ENCODE peak calls at places on chromosomes 13 and 19, in seven cellular contexts. H is AG09309; X is neural progenitor cell; C is NAMALWA; W is T1000; J is activated naive CD4-positive, alpha-beta T cell; N is ovary. B is an unnamed sample.

GRCh38 chr13:108957369-108958012 is 328.1 kb downstream of the MYO16 start:
- DNase-seq in C (no peak), N (no peak), J (no peak), H (peak; percentile 64), X (peak; percentile 8), W (peak; percentile 44), B (peak; percentile 80)

GRCh38 chr19:23882493-23882892 is 32.2 kb upstream of the ZNF726 start:
- DNase-seq in H (no peak), N (no peak), W (no peak), J (no peak), X (no peak), C (peak; percentile 20), B (no peak)

GRCh38 chr19:48553676-48554384 is 1.9 kb downstream of the SULT2B1 start:
- DNase-seq in J (no peak), X (peak; percentile 48), W (peak; percentile 89), C (no peak), N (no peak), H (no peak), B (peak; percentile 82)

GRCh38 chr13:84528408-84529055 is 646.3 kb upstream of the SLITRK1 start:
- DNase-seq in N (no peak), C (no peak), H (no peak), J (no peak), W (no peak), X (no peak), B (no peak)

GRCh38 chr13:33052446-33052845 is 36.2 kb downstream of the KL start:
- DNase-seq in H (no peak), J (no peak), N (no peak), W (no peak), X (no peak), C (no peak), B (no peak)

GRCh38 chr13:89955773-89956172 is 1391.7 kb upstream of the MIR17HG start:
- DNase-seq in J (no peak), N (no peak), H (no peak), X (no peak), W (no peak), C (no peak), B (no peak)

GRCh38 chr13:113452942-113453901 is at the start of gene ADPRHL1:
- DNase-seq in C (no peak), X (no peak), H (no peak), N (no peak), J (no peak), W (no peak), B (no peak)

GRCh38 chr19:7607874-7608560 is 12.4 kb downstream of the CAMSAP3 start:
- DNase-seq in H (no peak), W (no peak), X (no peak), C (no peak), N (no peak), J (no peak), B (peak; percentile 47)

GRCh38 chr13:20814224-20814910 is 40.6 kb upstream of the EEF1AKMT1 start:
- DNase-seq in C (no peak), J (no peak), X (no peak), H (peak; percentile 75), W (peak; percentile 89), N (peak; percentile 85), B (peak; percentile 70)

GRCh38 chr13:83452292-83452950 is 429.9 kb downstream of the SLITRK1 start:
- DNase-seq in H (no peak), C (no peak), X (no peak), J (no peak), W (no peak), N (no peak), B (no peak)

GRCh38 chr13:20291037-20291436 is 58.9 kb upstream of the GJB6 start:
- DNase-seq in J (no peak), W (no peak), C (peak; percentile 71), H (no peak), X (no peak), N (no peak), B (no peak)

GRCh38 chr19:55494172-55494761 is 6.0 kb downstream of the SSC5D start:
- DNase-seq in H (no peak), J (no peak), C (no peak), W (no peak), N (peak; percentile 90), X (no peak), B (no peak)